ENCODE peak calls at places on chromosomes 2 and 18, in five cellular contexts. One of them, this sample, is unnamed.

GRCh38 chr2:106094101-106094860 is 99.8 kb downstream of the UXS1 start:
- DNase-seq in choroid plexus epithelial cell: no peak
- DNase-seq in H54: no peak
- DNase-seq in T-cell: peak
- DNase-seq in activated T-cell treated with anti-CD3 and anti-CD28 coated beads for 4 hours: peak
- DNase-seq in this sample: no peak

GRCh38 chr2:73651586-73652230 is 9.5 kb upstream of the NAT8 start:
- DNase-seq in choroid plexus epithelial cell: no peak
- DNase-seq in H54: no peak
- DNase-seq in T-cell: no peak
- DNase-seq in activated T-cell treated with anti-CD3 and anti-CD28 coated beads for 4 hours: no peak
- DNase-seq in this sample: no peak

GRCh38 chr18:39604836-39605235 is 2039.2 kb upstream of the CELF4 start:
- DNase-seq in choroid plexus epithelial cell: peak
- DNase-seq in H54: no peak
- DNase-seq in T-cell: no peak
- DNase-seq in activated T-cell treated with anti-CD3 and anti-CD28 coated beads for 4 hours: no peak
- DNase-seq in this sample: no peak

GRCh38 chr2:117771969-117772630 is 42.4 kb upstream of the DDX18 start:
- DNase-seq in choroid plexus epithelial cell: peak
- DNase-seq in H54: no peak
- DNase-seq in T-cell: no peak
- DNase-seq in activated T-cell treated with anti-CD3 and anti-CD28 coated beads for 4 hours: no peak
- DNase-seq in this sample: no peak

GRCh38 chr18:47422524-47422923 is 171.1 kb upstream of the SKOR2 start:
- DNase-seq in choroid plexus epithelial cell: no peak
- DNase-seq in H54: no peak
- DNase-seq in T-cell: no peak
- DNase-seq in activated T-cell treated with anti-CD3 and anti-CD28 coated beads for 4 hours: no peak
- DNase-seq in this sample: no peak

GRCh38 chr2:232687382-232688160 is 9.6 kb upstream of the GIGYF2 start:
- DNase-seq in choroid plexus epithelial cell: no peak
- DNase-seq in H54: no peak
- DNase-seq in T-cell: no peak
- DNase-seq in activated T-cell treated with anti-CD3 and anti-CD28 coated beads for 4 hours: no peak
- DNase-seq in this sample: no peak

GRCh38 chr2:216245391-216245790 is 126.9 kb downstream of the MARCHF4 start:
- DNase-seq in choroid plexus epithelial cell: no peak
- DNase-seq in H54: no peak
- DNase-seq in T-cell: no peak
- DNase-seq in activated T-cell treated with anti-CD3 and anti-CD28 coated beads for 4 hours: no peak
- DNase-seq in this sample: no peak

GRCh38 chr2:239161711-239162140 is 239.1 kb downstream of the HDAC4 start:
- DNase-seq in choroid plexus epithelial cell: no peak
- DNase-seq in H54: no peak
- DNase-seq in T-cell: no peak
- DNase-seq in activated T-cell treated with anti-CD3 and anti-CD28 coated beads for 4 hours: no peak
- DNase-seq in this sample: no peak

GRCh38 chr2:241132549-241133435 is 16.5 kb downstream of the PASK start:
- DNase-seq in choroid plexus epithelial cell: no peak
- DNase-seq in H54: no peak
- DNase-seq in T-cell: no peak
- DNase-seq in activated T-cell treated with anti-CD3 and anti-CD28 coated beads for 4 hours: no peak
- DNase-seq in this sample: no peak

GRCh38 chr18:74611791-74612190 is 14.1 kb downstream of the ZNF407 start:
- DNase-seq in choroid plexus epithelial cell: no peak
- DNase-seq in H54: no peak
- DNase-seq in T-cell: no peak
- DNase-seq in activated T-cell treated with anti-CD3 and anti-CD28 coated beads for 4 hours: no peak
- DNase-seq in this sample: no peak

GRCh38 chr2:157789161-157789720 is 86.9 kb downstream of the ACVR1 start:
- DNase-seq in choroid plexus epithelial cell: no peak
- DNase-seq in H54: no peak
- DNase-seq in T-cell: no peak
- DNase-seq in activated T-cell treated with anti-CD3 and anti-CD28 coated beads for 4 hours: no peak
- DNase-seq in this sample: no peak